ENCODE peak calls at places on chromosomes 4 and X, in ten cellular contexts. F is GM12865, W is GF-D8, Y is HepG2, R is smooth muscle cell of the brain vasculature, J is anterior cingulate cortex, A is endothelial cell, U is NB4, G is ELR, I is endodermal cell. S is an unnamed sample.

GRCh38 chrX:44989995-44990770 is 117.2 kb downstream of the KDM6A start:
- DNase-seq in J (no peak), F (no peak), R (no peak), I (no peak), G (no peak), W (peak), A (no peak), U (peak), Y (no peak), S (no peak)

GRCh38 chrX:118571829-118572228 is 76.2 kb downstream of the DOCK11 start:
- DNase-seq in G (no peak), I (no peak), F (no peak), J (no peak), W (no peak), Y (peak), A (no peak), R (no peak), U (no peak), S (no peak)

GRCh38 chr4:10095296-10095991 is 21.2 kb downstream of the WDR1 start:
- DNase-seq in I (no peak), R (no peak), A (no peak), W (no peak), J (no peak), Y (no peak), G (peak), U (peak), F (no peak), S (no peak)

GRCh38 chr4:39706334-39706733 is 8.4 kb downstream of the UBE2K start:
- DNase-seq in F (no peak), Y (peak), W (no peak), U (no peak), I (no peak), J (no peak), R (no peak), G (peak), A (no peak), S (peak)

GRCh38 chr4:78638324-78639172 is 87.0 kb downstream of the ANXA3 start:
- DNase-seq in F (peak), Y (no peak), A (no peak), U (no peak), R (no peak), W (no peak), I (no peak), G (no peak), J (no peak), S (no peak)

GRCh38 chr4:59772740-59773139 is 1427.4 kb upstream of the ADGRL3 start:
- DNase-seq in W (no peak), G (no peak), J (no peak), A (no peak), U (no peak), Y (no peak), R (no peak), I (no peak), F (no peak), S (no peak)

GRCh38 chr4:40046311-40046980 is 10.2 kb upstream of the N4BP2 start:
- DNase-seq in U (no peak), J (no peak), Y (peak), W (no peak), F (no peak), G (peak), A (no peak), R (peak), I (no peak), S (peak)

GRCh38 chrX:139222511-139223200 is 307.9 kb upstream of the F9 start:
- DNase-seq in G (no peak), Y (no peak), J (no peak), I (no peak), W (no peak), U (no peak), F (no peak), R (no peak), A (no peak), S (no peak)

GRCh38 chr4:95560791-95561190 is 12.0 kb upstream of the UNC5C start:
- DNase-seq in U (no peak), J (no peak), R (no peak), I (no peak), A (no peak), Y (no peak), F (no peak), W (no peak), G (no peak), S (no peak)

GRCh38 chr4:88697588-88698329 is at the start of gene NAP1L5:
- DNase-seq in G (peak), A (peak), R (peak), U (peak), J (no peak), Y (no peak), I (peak), W (no peak), F (peak), S (peak)

GRCh38 chr4:6909113-6909969 is at the start of gene TBC1D14:
- DNase-seq in G (peak), I (peak), R (peak), J (peak), U (peak), Y (peak), A (peak), F (peak), W (peak), S (peak)

GRCh38 chr4:83128235-83128929 is 13.9 kb upstream of the PLAC8 start:
- DNase-seq in I (no peak), J (no peak), U (peak), F (no peak), R (no peak), W (peak), G (peak), A (no peak), Y (no peak), S (no peak)

GRCh38 chr4:174358823-174359222 is 75.1 kb downstream of the CEP44 start:
- DNase-seq in G (peak), W (no peak), U (peak), Y (no peak), F (peak), I (no peak), A (no peak), J (no peak), R (peak), S (no peak)

GRCh38 chrX:53678667-53679066 is 7.9 kb downstream of the HUWE1 start:
- DNase-seq in Y (no peak), R (no peak), I (no peak), J (no peak), G (peak), A (no peak), F (peak), U (peak), W (no peak), S (no peak)

GRCh38 chrX:134669378-134670098 is 11.3 kb upstream of the PLAC1 start:
- DNase-seq in Y (no peak), J (no peak), R (no peak), W (no peak), I (no peak), A (no peak), G (peak), F (no peak), U (no peak), S (no peak)

GRCh38 chr4:99324978-99325377 is 3.8 kb upstream of the ADH1B start:
- DNase-seq in U (no peak), Y (no peak), I (no peak), F (no peak), A (no peak), W (no peak), R (peak), J (no peak), G (no peak), S (peak)

GRCh38 chr4:168585168-168586091 is 88.6 kb downstream of the PALLD start:
- DNase-seq in F (peak), W (no peak), U (peak), Y (peak), I (peak), R (no peak), G (peak), J (peak), A (peak), S (peak)

GRCh38 chr4:4711902-4712301 is 147.6 kb upstream of the MSX1 start:
- DNase-seq in F (no peak), U (no peak), G (no peak), J (no peak), Y (no peak), A (no peak), W (no peak), R (no peak), I (peak), S (no peak)

GRCh38 chr4:74503580-74503979 is 58.6 kb downstream of the AREG start:
- DNase-seq in I (no peak), R (no peak), F (no peak), U (peak), A (no peak), J (no peak), Y (peak), W (no peak), G (peak), S (no peak)

GRCh38 chr4:126960760-126961159 is 672.0 kb upstream of the INTU start:
- DNase-seq in W (no peak), U (no peak), Y (no peak), A (no peak), F (no peak), G (no peak), J (no peak), I (no peak), R (no peak), S (no peak)

GRCh38 chrX:19544693-19545305 is 29.5 kb upstream of the MAP3K15 start:
- DNase-seq in J (no peak), W (peak), A (peak), U (peak), F (peak), G (peak), Y (peak), I (peak), R (peak), S (peak)

GRCh38 chr4:186765138-186765537 is 41.5 kb upstream of the FAT1 start:
- DNase-seq in A (no peak), R (no peak), U (no peak), I (peak), W (no peak), J (no peak), G (peak), Y (peak), F (no peak), S (no peak)

GRCh38 chr4:139720806-139721205 is 55.2 kb downstream of the MGST2 start:
- DNase-seq in W (no peak), F (no peak), G (no peak), A (no peak), R (no peak), U (no peak), I (no peak), Y (no peak), J (no peak), S (no peak)

GRCh38 chr4:163392328-163392727 is 48.6 kb downstream of the NPY5R start:
- DNase-seq in I (no peak), J (no peak), F (no peak), A (no peak), U (no peak), W (no peak), G (no peak), Y (no peak), R (no peak), S (no peak)

GRCh38 chr4:119005888-119006287 is 117.2 kb downstream of the SYNPO2 start:
- DNase-seq in Y (no peak), R (no peak), W (no peak), F (no peak), I (no peak), J (no peak), A (no peak), G (no peak), U (no peak), S (no peak)

GRCh38 chr4:26964512-26964911 is 103.9 kb downstream of the STIM2 start:
- DNase-seq in G (peak), A (no peak), Y (no peak), W (no peak), U (no peak), I (no peak), R (no peak), F (no peak), J (no peak), S (no peak)

GRCh38 chr4:6420972-6421371 is 51.4 kb downstream of the PPP2R2C start:
- DNase-seq in I (peak), R (no peak), U (no peak), W (no peak), A (no peak), G (no peak), Y (no peak), J (no peak), F (no peak), S (no peak)

GRCh38 chr4:108702960-108703359 is 52.6 kb downstream of the OSTC start:
- DNase-seq in G (no peak), Y (no peak), A (no peak), R (no peak), J (no peak), W (no peak), U (no peak), F (peak), I (no peak), S (no peak)

GRCh38 chr4:87918314-87919058 is 57.0 kb upstream of the SPP1 start:
- DNase-seq in F (no peak), A (no peak), R (no peak), J (no peak), W (no peak), G (no peak), Y (no peak), I (no peak), U (no peak), S (no peak)

GRCh38 chr4:2806392-2807355 is 13.8 kb downstream of the SH3BP2 start:
- DNase-seq in R (no peak), F (no peak), Y (no peak), W (no peak), G (no peak), I (no peak), A (no peak), U (no peak), J (no peak), S (peak)

GRCh38 chr4:7649741-7650531 is 215.2 kb upstream of the PSAPL1 start:
- DNase-seq in A (no peak), U (peak), Y (no peak), G (peak), F (peak), R (peak), I (no peak), J (no peak), W (peak), S (no peak)

GRCh38 chrX:10597871-10598270 is 22.5 kb downstream of the MID1 start:
- DNase-seq in F (peak), U (peak), W (no peak), Y (peak), G (peak), A (peak), R (no peak), I (peak), J (no peak), S (no peak)

GRCh38 chr4:153188966-153189801 is 15.1 kb upstream of the TRIM2 start:
- DNase-seq in J (no peak), G (no peak), F (no peak), W (no peak), Y (no peak), A (no peak), R (no peak), U (no peak), I (no peak), S (peak)

GRCh38 chr4:85784348-85784747 is 309.4 kb downstream of the ARHGAP24 start:
- DNase-seq in Y (no peak), W (no peak), A (no peak), R (no peak), U (no peak), G (peak), F (no peak), J (no peak), I (no peak), S (no peak)

GRCh38 chr4:41359069-41359769 is 102.5 kb downstream of the UCHL1 start:
- DNase-seq in G (no peak), F (no peak), J (no peak), Y (no peak), I (peak), U (no peak), R (no peak), W (no peak), A (peak), S (no peak)

GRCh38 chr4:155738548-155738947 is 20.3 kb upstream of the GUCY1B1 start:
- DNase-seq in A (no peak), R (no peak), Y (no peak), W (no peak), G (peak), F (no peak), I (no peak), J (no peak), U (no peak), S (no peak)

GRCh38 chr4:25439913-25440477 is 62.9 kb downstream of the ANAPC4 start:
- DNase-seq in G (peak), I (peak), R (peak), U (peak), Y (peak), A (peak), J (no peak), F (peak), W (no peak), S (peak)

S was measured in stomach.